ENCODE peak calls at places on chromosome 17, in five cellular contexts. One of them, this sample, is unnamed.

GRCh38 chr17:78180083-78180482 is 6.8 kb downstream of the TK1 start:
- DNase-seq in DND-41: no peak
- DNase-seq in cardiac fibroblast: no peak
- DNase-seq in Peyer's patch: no peak
- DNase-seq in tibial artery: no peak
- DNase-seq in this sample: peak

GRCh38 chr17:29740017-29740416 is 117.3 kb upstream of the CORO6 start:
- DNase-seq in DND-41: no peak
- DNase-seq in tibial artery: no peak
- DNase-seq in cardiac fibroblast: no peak
- DNase-seq in Peyer's patch: no peak
- DNase-seq in this sample: no peak

GRCh38 chr17:50129303-50129945 is 536 bp downstream of the SAMD14 start:
- DNase-seq in DND-41: no peak
- DNase-seq in Peyer's patch: no peak
- DNase-seq in tibial artery: no peak
- DNase-seq in cardiac fibroblast: peak
- DNase-seq in this sample: peak

GRCh38 chr17:21573961-21574610 is 118.2 kb upstream of the KCNJ18 start:
- DNase-seq in DND-41: no peak
- DNase-seq in Peyer's patch: no peak
- DNase-seq in tibial artery: peak
- DNase-seq in cardiac fibroblast: peak
- DNase-seq in this sample: no peak

GRCh38 chr17:37737971-37738370 is 6.9 kb downstream of the HNF1B start:
- DNase-seq in Peyer's patch: no peak
- DNase-seq in tibial artery: no peak
- DNase-seq in DND-41: no peak
- DNase-seq in cardiac fibroblast: peak
- DNase-seq in this sample: no peak

GRCh38 chr17:18921912-18922451 is 30.0 kb upstream of the SLC5A10 start:
- DNase-seq in Peyer's patch: no peak
- DNase-seq in tibial artery: no peak
- DNase-seq in cardiac fibroblast: peak
- DNase-seq in DND-41: no peak
- DNase-seq in this sample: no peak

GRCh38 chr17:28033972-28034714 is 8.3 kb upstream of the NLK start:
- DNase-seq in Peyer's patch: no peak
- DNase-seq in cardiac fibroblast: peak
- DNase-seq in tibial artery: no peak
- DNase-seq in DND-41: no peak
- DNase-seq in this sample: no peak

GRCh38 chr17:5747276-5747675 is 163.0 kb upstream of the NLRP1 start:
- DNase-seq in tibial artery: no peak
- DNase-seq in Peyer's patch: no peak
- DNase-seq in DND-41: no peak
- DNase-seq in cardiac fibroblast: no peak
- DNase-seq in this sample: no peak

GRCh38 chr17:48011405-48012150 is 26.0 kb downstream of the COPZ2 start:
- DNase-seq in cardiac fibroblast: peak
- DNase-seq in Peyer's patch: peak
- DNase-seq in tibial artery: no peak
- DNase-seq in DND-41: peak
- DNase-seq in this sample: no peak

GRCh38 chr17:67575325-67575724 is 142.4 kb upstream of the NOL11 start:
- DNase-seq in Peyer's patch: no peak
- DNase-seq in DND-41: no peak
- DNase-seq in cardiac fibroblast: no peak
- DNase-seq in tibial artery: no peak
- DNase-seq in this sample: no peak

GRCh38 chr17:10754109-10754508 is 24.3 kb upstream of the TMEM220 start:
- DNase-seq in cardiac fibroblast: peak
- DNase-seq in tibial artery: no peak
- DNase-seq in DND-41: peak
- DNase-seq in Peyer's patch: no peak
- DNase-seq in this sample: no peak

GRCh38 chr17:50916708-50917417 is 50.7 kb upstream of the TOB1 start:
- DNase-seq in cardiac fibroblast: no peak
- DNase-seq in DND-41: no peak
- DNase-seq in Peyer's patch: no peak
- DNase-seq in tibial artery: no peak
- DNase-seq in this sample: no peak

GRCh38 chr17:57553991-57554825 is 190.9 kb downstream of the CCDC182 start:
- DNase-seq in DND-41: peak
- DNase-seq in Peyer's patch: no peak
- DNase-seq in tibial artery: no peak
- DNase-seq in cardiac fibroblast: peak
- DNase-seq in this sample: no peak

GRCh38 chr17:9522074-9522473 is 53.5 kb downstream of the STX8 start:
- DNase-seq in Peyer's patch: no peak
- DNase-seq in tibial artery: no peak
- DNase-seq in cardiac fibroblast: peak
- DNase-seq in DND-41: peak
- DNase-seq in this sample: no peak
- TF ChIP-seq CTCF in Peyer's patch: peak
- TF ChIP-seq CTCF in tibial artery: peak
- TF ChIP-seq CTCF in cardiac fibroblast: peak
- TF ChIP-seq CTCF in DND-41: peak
- TF ChIP-seq CTCF in this sample: peak

DNA sequence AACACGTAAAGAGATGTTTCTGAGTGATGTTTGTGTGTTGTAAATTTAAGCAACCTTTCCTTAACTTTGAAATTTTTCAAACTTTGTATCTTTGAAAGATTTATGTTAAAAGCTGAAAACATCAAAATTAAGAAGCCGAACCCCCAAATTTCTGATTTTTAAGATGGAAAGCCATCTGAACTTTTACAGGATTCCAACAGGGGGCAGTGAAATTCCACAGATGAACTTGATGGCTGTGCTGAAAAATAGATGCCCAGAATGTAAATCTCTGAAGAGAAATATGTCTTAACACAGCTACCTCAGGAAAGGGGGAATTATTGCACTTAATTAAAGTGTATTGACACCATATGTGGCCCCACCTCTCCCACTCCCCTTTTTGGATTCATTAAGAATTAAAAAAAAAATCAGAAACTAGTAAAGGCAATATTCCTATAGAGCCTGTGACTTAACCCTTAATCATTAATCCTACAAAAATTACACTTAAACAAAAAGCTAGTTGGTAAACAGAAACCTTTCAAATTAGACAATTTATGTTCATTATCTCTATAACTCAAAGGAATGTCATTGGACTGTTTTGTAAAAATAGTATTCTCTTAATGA is 597.9 kb downstream of the KCNJ2 start:
- DNase-seq in Peyer's patch: no peak
- DNase-seq in DND-41: peak
- DNase-seq in cardiac fibroblast: peak
- DNase-seq in tibial artery: no peak
- DNase-seq in this sample: no peak
- TF ChIP-seq CTCF in Peyer's patch: peak
- TF ChIP-seq CTCF in DND-41: peak
- TF ChIP-seq CTCF in cardiac fibroblast: peak
- TF ChIP-seq CTCF in tibial artery: peak
- TF ChIP-seq CTCF in this sample: no peak

GRCh38 chr17:63694974-63695773 is 4.8 kb downstream of the LIMD2 start:
- DNase-seq in tibial artery: no peak
- DNase-seq in cardiac fibroblast: no peak
- DNase-seq in DND-41: no peak
- DNase-seq in Peyer's patch: peak
- DNase-seq in this sample: no peak

GRCh38 chr17:63697341-63698286 is 2.3 kb downstream of the LIMD2 start:
- DNase-seq in Peyer's patch: peak
- DNase-seq in DND-41: peak
- DNase-seq in cardiac fibroblast: peak
- DNase-seq in tibial artery: no peak
- DNase-seq in this sample: peak

GRCh38 chr17:63698381-63698885 is 1.5 kb downstream of the LIMD2 start:
- DNase-seq in Peyer's patch: no peak
- DNase-seq in DND-41: peak
- DNase-seq in cardiac fibroblast: no peak
- DNase-seq in tibial artery: no peak
- DNase-seq in this sample: peak

GRCh38 chr17:63695889-63696288 is 4.0 kb downstream of the LIMD2 start:
- DNase-seq in cardiac fibroblast: no peak
- DNase-seq in DND-41: no peak
- DNase-seq in Peyer's patch: no peak
- DNase-seq in tibial artery: no peak
- DNase-seq in this sample: no peak

GRCh38 chr17:63696381-63696961 is 3.5 kb downstream of the LIMD2 start:
- DNase-seq in tibial artery: no peak
- DNase-seq in Peyer's patch: peak
- DNase-seq in DND-41: peak
- DNase-seq in cardiac fibroblast: peak
- DNase-seq in this sample: no peak
- TF ChIP-seq CTCF in tibial artery: no peak
- TF ChIP-seq CTCF in Peyer's patch: peak
- TF ChIP-seq CTCF in DND-41: peak
- TF ChIP-seq CTCF in cardiac fibroblast: peak
- TF ChIP-seq CTCF in this sample: peak

GRCh38 chr17:64535357-64535756 is 28.6 kb downstream of the CEP95 start:
- DNase-seq in tibial artery: no peak
- DNase-seq in Peyer's patch: no peak
- DNase-seq in DND-41: no peak
- DNase-seq in cardiac fibroblast: no peak
- DNase-seq in this sample: no peak

GRCh38 chr17:64531955-64532371 is 25.2 kb downstream of the CEP95 start:
- DNase-seq in cardiac fibroblast: no peak
- DNase-seq in tibial artery: no peak
- DNase-seq in Peyer's patch: no peak
- DNase-seq in DND-41: no peak
- DNase-seq in this sample: no peak

GRCh38 chr17:64533784-64534183 is 27.0 kb downstream of the CEP95 start:
- DNase-seq in tibial artery: no peak
- DNase-seq in cardiac fibroblast: no peak
- DNase-seq in DND-41: no peak
- DNase-seq in Peyer's patch: no peak
- DNase-seq in this sample: no peak

GRCh38 chr17:64532409-64532808 is 25.6 kb downstream of the CEP95 start:
- DNase-seq in Peyer's patch: no peak
- DNase-seq in tibial artery: no peak
- DNase-seq in DND-41: no peak
- DNase-seq in cardiac fibroblast: no peak
- DNase-seq in this sample: no peak

DNA sequence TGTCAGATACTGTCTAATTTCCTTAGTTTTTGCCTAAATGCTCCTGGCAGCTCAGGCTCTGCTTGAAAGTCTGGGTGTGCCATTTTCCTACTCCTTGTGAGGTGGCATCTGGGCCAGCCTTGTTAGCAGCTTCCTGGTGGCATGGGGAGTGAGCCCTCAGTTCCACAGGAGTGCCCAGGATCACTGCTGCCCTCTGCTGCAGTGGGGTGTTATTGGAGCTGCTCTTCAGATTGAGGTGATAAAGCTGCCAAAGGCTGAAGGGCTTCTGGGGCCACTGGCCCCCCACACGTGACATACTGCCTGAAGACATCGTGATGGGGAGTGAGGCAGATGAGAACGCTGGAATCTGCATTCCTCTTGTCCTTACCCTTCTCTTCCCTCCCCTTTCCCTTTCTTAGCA is 27.4 kb downstream of the CEP95 start:
- DNase-seq in tibial artery: no peak
- DNase-seq in Peyer's patch: no peak
- DNase-seq in DND-41: no peak
- DNase-seq in cardiac fibroblast: no peak
- DNase-seq in this sample: no peak
- TF ChIP-seq CTCF in tibial artery: no peak
- TF ChIP-seq CTCF in Peyer's patch: peak
- TF ChIP-seq CTCF in DND-41: peak
- TF ChIP-seq CTCF in cardiac fibroblast: peak
- TF ChIP-seq CTCF in this sample: no peak

This sample was measured in natural killer cell.